ENCODE peak calls at places on chromosomes 13 and 19, in ten cellular contexts. S is lower lobe of right lung, V is upper lobe of left lung, O is transverse colon, T is cardiac muscle cell, Y is fibroblast of the aortic adventitia, A is epithelial cell of proximal tubule, H is AG10803, F is fibroblast of lung, U is ovary. Z is an unnamed sample.

GRCh38 chr13:62387642-62388041 is 972.0 kb upstream of the PCDH20 start:
- DNase-seq in S (no peak), V (no peak), O (no peak), T (no peak), Y (no peak), A (no peak), H (no peak), F (peak; percentile 64), U (no peak), Z (no peak)

GRCh38 chr13:75864718-75865117 is 228.6 kb downstream of the LMO7 start:
- DNase-seq in S (no peak), V (no peak), O (no peak), T (no peak), Y (peak; percentile 56), A (no peak), H (peak; percentile 68), F (peak; percentile 91), U (no peak), Z (no peak)

GRCh38 chr19:49593233-49594113 is 2.5 kb downstream of the PRR12 start:
- DNase-seq in S (peak; percentile 94), V (peak; percentile 94), O (peak; percentile 96), T (peak; percentile 96), Y (peak; percentile 90), A (no peak), H (peak; percentile 86), F (peak; percentile 89), U (peak; percentile 94), Z (peak; percentile 61)

GRCh38 chr19:15672580-15673175 is at the start of gene CYP4F12:
- DNase-seq in S (peak; percentile 79), V (peak; percentile 86), O (peak; percentile 96), T (no peak), Y (peak; percentile 35), A (no peak), H (peak; percentile 17), F (peak; percentile 12), U (peak; percentile 80), Z (no peak)

GRCh38 chr19:51595190-51595589 is 24.1 kb downstream of the ZNF175 start:
- DNase-seq in S (no peak), V (no peak), O (no peak), T (no peak), Y (no peak), A (no peak), H (no peak), F (no peak), U (no peak), Z (no peak)

GRCh38 chr13:80508031-80508430 is 167.1 kb upstream of the SPRY2 start:
- DNase-seq in S (no peak), V (no peak), O (no peak), T (no peak), Y (no peak), A (no peak), H (no peak), F (no peak), U (no peak), Z (no peak)

GRCh38 chr13:25608181-25608580 is 236.4 kb downstream of the ATP8A2 start:
- DNase-seq in S (no peak), V (no peak), O (no peak), T (no peak), Y (no peak), A (no peak), H (no peak), F (no peak), U (no peak), Z (no peak)

GRCh38 chr19:18284710-18285430 is 3.4 kb upstream of the JUND start:
- DNase-seq in S (no peak), V (no peak), O (no peak), T (no peak), Y (no peak), A (no peak), H (no peak), F (no peak), U (no peak), Z (no peak)

GRCh38 chr13:21453352-21454089 is 5.6 kb downstream of the ZDHHC20 start:
- DNase-seq in S (no peak), V (no peak), O (no peak), T (no peak), Y (no peak), A (no peak), H (peak; percentile 77), F (peak; percentile 77), U (no peak), Z (no peak)

GRCh38 chr13:38518328-38518727 is 168.5 kb upstream of the FREM2 start:
- DNase-seq in S (no peak), V (no peak), O (no peak), T (no peak), Y (no peak), A (no peak), H (no peak), F (no peak), U (no peak), Z (no peak)

GRCh38 chr13:113491418-113491883 is 940 bp upstream of the DCUN1D2 start:
- DNase-seq in S (peak; percentile 60), V (peak; percentile 81), O (peak; percentile 33), T (peak; percentile 47), Y (peak; percentile 17), A (no peak), H (peak; percentile 38), F (peak; percentile 27), U (peak; percentile 49), Z (no peak)

GRCh38 chr19:46295401-46296308 is 1.2 kb upstream of the HIF3A start:
- DNase-seq in S (no peak), V (no peak), O (no peak), T (no peak), Y (no peak), A (no peak), H (no peak), F (no peak), U (no peak), Z (no peak)

GRCh38 chr13:98253526-98253925 is 76.5 kb upstream of the RNF113B start:
- DNase-seq in S (no peak), V (no peak), O (no peak), T (no peak), Y (no peak), A (no peak), H (peak; percentile 71), F (peak; percentile 56), U (no peak), Z (no peak)

GRCh38 chr13:114198556-114198955 is 19.5 kb downstream of the CFAP97D2 start:
- DNase-seq in S (no peak), V (peak; percentile 43), O (no peak), T (no peak), Y (no peak), A (no peak), H (no peak), F (no peak), U (no peak), Z (no peak)

GRCh38 chr13:33751151-33751550 is 66.8 kb upstream of the RFC3 start:
- DNase-seq in S (no peak), V (no peak), O (no peak), T (no peak), Y (peak; percentile 76), A (no peak), H (peak; percentile 68), F (peak; percentile 50), U (no peak), Z (no peak)
- H3K4me3 ChIP-seq in S (no peak overlapping the region), V (no peak overlapping the region), O (no peak overlapping the region), T (no peak overlapping the region), Y (no peak overlapping the region), A (no peak overlapping the region), H (no peak overlapping the region), F (no peak overlapping the region), U (no peak overlapping the region), Z (no peak overlapping the region)

DNA sequence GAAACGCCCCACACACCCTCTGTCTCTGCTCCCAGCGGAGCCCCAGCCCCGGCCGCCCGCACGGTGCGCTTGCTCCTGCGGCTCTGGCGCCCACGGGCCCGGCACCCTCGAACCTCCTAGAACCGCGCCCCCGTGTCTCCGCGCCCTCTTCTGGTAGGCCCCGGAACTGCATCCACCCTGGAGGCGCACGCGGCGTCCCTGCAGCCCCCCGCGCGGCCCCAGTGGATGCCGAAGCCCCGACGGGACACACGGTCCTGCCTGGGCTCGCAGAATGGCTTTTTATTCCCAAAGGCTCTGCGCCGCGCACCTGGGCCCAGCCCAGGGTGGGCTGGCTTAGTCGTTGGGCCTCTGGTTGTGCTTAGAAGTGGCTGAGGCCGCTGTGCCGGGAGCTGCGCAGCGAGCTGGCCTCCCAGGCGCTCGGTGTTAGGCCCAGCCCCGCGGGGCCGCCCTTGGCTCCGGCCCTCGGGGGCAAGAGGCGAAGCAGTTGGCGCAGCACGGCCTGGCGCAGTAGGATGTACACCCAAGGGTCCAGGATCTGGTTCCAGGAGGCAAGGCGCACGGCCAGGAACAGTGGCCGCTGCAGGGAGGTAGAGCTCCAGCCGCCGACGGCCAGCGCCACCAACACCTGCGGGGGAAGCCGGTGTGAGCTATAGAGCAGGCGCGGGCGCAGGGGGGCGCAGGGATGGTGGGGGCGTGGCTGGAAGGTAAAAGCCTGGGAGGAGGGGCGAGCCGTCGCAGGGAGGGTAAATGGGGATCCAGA is 2.8 kb downstream of the PTGER1 start:
- DNase-seq in S (peak; percentile 83), V (peak; percentile 94), O (peak; percentile 76), T (peak; percentile 79), Y (peak; percentile 47), A (no peak), H (peak; percentile 34), F (peak; percentile 33), U (peak; percentile 75), Z (no peak)
- H3K4me3 ChIP-seq in S (peak overlapping the region; percentile 39), V (peak overlapping the region; percentile 27), O (peak overlapping the region; percentile 25), T (peak overlapping the region; percentile 14), Y (no peak overlapping the region), A (peak overlapping the region; percentile 14), H (no peak overlapping the region), F (no peak overlapping the region), U (no peak overlapping the region), Z (no peak overlapping the region)

GRCh38 chr19:42423462-42424344 is 3.5 kb downstream of the LIPE start:
- DNase-seq in S (peak; percentile 88), V (peak; percentile 93), O (peak; percentile 92), T (peak; percentile 96), Y (peak; percentile 89), A (peak; percentile 50), H (peak; percentile 90), F (peak; percentile 95), U (peak; percentile 88), Z (peak; percentile 75)

GRCh38 chr19:42422576-42423461 is 4.4 kb downstream of the LIPE start:
- DNase-seq in S (no peak), V (no peak), O (peak; percentile 47), T (peak; percentile 53), Y (peak; percentile 15), A (no peak), H (no peak), F (no peak), U (peak; percentile 53), Z (no peak)

GRCh38 chr19:42424712-42425131 is 2.5 kb downstream of the LIPE start:
- DNase-seq in S (no peak), V (peak; percentile 60), O (no peak), T (no peak), Y (no peak), A (no peak), H (no peak), F (no peak), U (peak; percentile 37), Z (no peak)

GRCh38 chr19:42422092-42422575 is 5.1 kb downstream of the LIPE start:
- DNase-seq in S (no peak), V (no peak), O (no peak), T (no peak), Y (no peak), A (no peak), H (no peak), F (no peak), U (no peak), Z (no peak)

GRCh38 chr19:42424345-42424707 is 2.9 kb downstream of the LIPE start:
- DNase-seq in S (no peak), V (no peak), O (no peak), T (no peak), Y (no peak), A (no peak), H (no peak), F (no peak), U (no peak), Z (no peak)
- H3K4me3 ChIP-seq in S (peak overlapping the region; percentile 67), V (peak overlapping the region; percentile 66), O (no peak overlapping the region), T (no peak overlapping the region), Y (no peak overlapping the region), A (no peak overlapping the region), H (no peak overlapping the region), F (no peak overlapping the region), U (no peak overlapping the region), Z (no peak overlapping the region)

GRCh38 chr13:106561551-106562170 is 6.3 kb downstream of the ARGLU1 start:
- DNase-seq in S (no peak), V (no peak), O (no peak), T (peak; percentile 40), Y (peak; percentile 39), A (no peak), H (no peak), F (no peak), U (no peak), Z (no peak)
- H3K4me3 ChIP-seq in S (peak overlapping the region; percentile 15), V (no peak overlapping the region), O (no peak overlapping the region), T (no peak overlapping the region), Y (no peak overlapping the region), A (no peak overlapping the region), H (no peak overlapping the region), F (no peak overlapping the region), U (peak overlapping the region; percentile 3), Z (no peak overlapping the region)

Z was measured in kidney epithelial cell.